ENCODE peak calls at places on chromosome 2, in four cellular contexts. One of them, this sample, is unnamed.
A peak's percentile ranks its signal among the peaks of the same experiment; 100 is the strongest.

GRCh38 chr2:24919100-24919976 is 699 bp downstream of the ADCY3 start:
- DNase-seq in mesendoderm: peak; percentile 46
- DNase-seq in activated T-cell treated with anti-CD3 and anti-CD28 coated beads for 1 hour: peak; percentile 31
- DNase-seq in stimulated activated CD8-positive, alpha-beta memory T cell treated with anti-CD3 and anti-CD28 coated beads, Interleukin-15, amount 100 ng/mL, for 1 hour: peak; percentile 20
- DNase-seq in this sample: no peak

GRCh38 chr2:138107288-138107687 is 143.0 kb downstream of the HNMT start:
- DNase-seq in stimulated activated CD8-positive, alpha-beta memory T cell treated with anti-CD3 and anti-CD28 coated beads, Interleukin-15, amount 100 ng/mL, for 1 hour: no peak
- DNase-seq in activated T-cell treated with anti-CD3 and anti-CD28 coated beads for 1 hour: no peak
- DNase-seq in mesendoderm: no peak
- DNase-seq in this sample: no peak

GRCh38 chr2:172093416-172094318 is 8.4 kb downstream of the DLX1 start:
- DNase-seq in mesendoderm: no peak
- DNase-seq in stimulated activated CD8-positive, alpha-beta memory T cell treated with anti-CD3 and anti-CD28 coated beads, Interleukin-15, amount 100 ng/mL, for 1 hour: no peak
- DNase-seq in activated T-cell treated with anti-CD3 and anti-CD28 coated beads for 1 hour: no peak
- DNase-seq in this sample: no peak

GRCh38 chr2:28340312-28341202 is 52.1 kb upstream of the FOSL2 start:
- DNase-seq in activated T-cell treated with anti-CD3 and anti-CD28 coated beads for 1 hour: no peak
- DNase-seq in stimulated activated CD8-positive, alpha-beta memory T cell treated with anti-CD3 and anti-CD28 coated beads, Interleukin-15, amount 100 ng/mL, for 1 hour: no peak
- DNase-seq in mesendoderm: no peak
- DNase-seq in this sample: no peak

GRCh38 chr2:227933891-227934290 is 62.5 kb downstream of the DAW1 start:
- DNase-seq in activated T-cell treated with anti-CD3 and anti-CD28 coated beads for 1 hour: no peak
- DNase-seq in mesendoderm: peak; percentile 3
- DNase-seq in stimulated activated CD8-positive, alpha-beta memory T cell treated with anti-CD3 and anti-CD28 coated beads, Interleukin-15, amount 100 ng/mL, for 1 hour: no peak
- DNase-seq in this sample: no peak

GRCh38 chr2:61855178-61855523 is 1.3 kb upstream of the FAM161A start:
- DNase-seq in stimulated activated CD8-positive, alpha-beta memory T cell treated with anti-CD3 and anti-CD28 coated beads, Interleukin-15, amount 100 ng/mL, for 1 hour: no peak
- DNase-seq in mesendoderm: peak; percentile 68
- DNase-seq in activated T-cell treated with anti-CD3 and anti-CD28 coated beads for 1 hour: no peak
- DNase-seq in this sample: no peak

GRCh38 chr2:158125756-158126498 is 24.3 kb downstream of the UPP2 start:
- DNase-seq in stimulated activated CD8-positive, alpha-beta memory T cell treated with anti-CD3 and anti-CD28 coated beads, Interleukin-15, amount 100 ng/mL, for 1 hour: no peak
- DNase-seq in mesendoderm: no peak
- DNase-seq in activated T-cell treated with anti-CD3 and anti-CD28 coated beads for 1 hour: no peak
- DNase-seq in this sample: no peak

GRCh38 chr2:111898703-111899514 is 502 bp downstream of the MERTK start:
- DNase-seq in stimulated activated CD8-positive, alpha-beta memory T cell treated with anti-CD3 and anti-CD28 coated beads, Interleukin-15, amount 100 ng/mL, for 1 hour: no peak
- DNase-seq in activated T-cell treated with anti-CD3 and anti-CD28 coated beads for 1 hour: no peak
- DNase-seq in mesendoderm: peak; percentile 33
- DNase-seq in this sample: no peak

GRCh38 chr2:40418614-40419013 is 33.3 kb downstream of the SLC8A1 start:
- DNase-seq in mesendoderm: no peak
- DNase-seq in activated T-cell treated with anti-CD3 and anti-CD28 coated beads for 1 hour: no peak
- DNase-seq in stimulated activated CD8-positive, alpha-beta memory T cell treated with anti-CD3 and anti-CD28 coated beads, Interleukin-15, amount 100 ng/mL, for 1 hour: no peak
- DNase-seq in this sample: no peak

GRCh38 chr2:145085616-145086015 is 565.7 kb upstream of the ZEB2 start:
- DNase-seq in stimulated activated CD8-positive, alpha-beta memory T cell treated with anti-CD3 and anti-CD28 coated beads, Interleukin-15, amount 100 ng/mL, for 1 hour: no peak
- DNase-seq in activated T-cell treated with anti-CD3 and anti-CD28 coated beads for 1 hour: no peak
- DNase-seq in mesendoderm: no peak
- DNase-seq in this sample: no peak

GRCh38 chr2:1972428-1972827 is 228.1 kb upstream of the PXDN start:
- DNase-seq in stimulated activated CD8-positive, alpha-beta memory T cell treated with anti-CD3 and anti-CD28 coated beads, Interleukin-15, amount 100 ng/mL, for 1 hour: no peak
- DNase-seq in mesendoderm: peak; percentile 22
- DNase-seq in activated T-cell treated with anti-CD3 and anti-CD28 coated beads for 1 hour: no peak
- DNase-seq in this sample: no peak

GRCh38 chr2:240624950-240625621 is at the start of gene GPR35:
- DNase-seq in mesendoderm: no peak
- DNase-seq in stimulated activated CD8-positive, alpha-beta memory T cell treated with anti-CD3 and anti-CD28 coated beads, Interleukin-15, amount 100 ng/mL, for 1 hour: peak; percentile 43
- DNase-seq in activated T-cell treated with anti-CD3 and anti-CD28 coated beads for 1 hour: peak; percentile 55
- DNase-seq in this sample: peak; percentile 33

GRCh38 chr2:240707791-240708190 is 16.1 kb downstream of the AQP12A start:
- DNase-seq in activated T-cell treated with anti-CD3 and anti-CD28 coated beads for 1 hour: no peak
- DNase-seq in stimulated activated CD8-positive, alpha-beta memory T cell treated with anti-CD3 and anti-CD28 coated beads, Interleukin-15, amount 100 ng/mL, for 1 hour: no peak
- DNase-seq in mesendoderm: no peak
- DNase-seq in this sample: no peak

GRCh38 chr2:24049485-24050021 is at the start of gene FKBP1B:
- DNase-seq in mesendoderm: peak; percentile 87
- DNase-seq in activated T-cell treated with anti-CD3 and anti-CD28 coated beads for 1 hour: peak; percentile 26
- DNase-seq in stimulated activated CD8-positive, alpha-beta memory T cell treated with anti-CD3 and anti-CD28 coated beads, Interleukin-15, amount 100 ng/mL, for 1 hour: no peak
- DNase-seq in this sample: no peak

GRCh38 chr2:112835553-112836535 is 735 bp downstream of the IL1B start:
- DNase-seq in stimulated activated CD8-positive, alpha-beta memory T cell treated with anti-CD3 and anti-CD28 coated beads, Interleukin-15, amount 100 ng/mL, for 1 hour: no peak
- DNase-seq in activated T-cell treated with anti-CD3 and anti-CD28 coated beads for 1 hour: no peak
- DNase-seq in mesendoderm: no peak
- DNase-seq in this sample: no peak

This sample was measured in activated CD4-positive, CD25-positive, alpha-beta regulatory T cell treated with anti-CD3 and anti-CD28 coated beads, Interleukin-2, amount 50 U/mL, for 16 hours.